ENCODE peak calls at places on chromosomes 11 and 22, in four cellular contexts. Y is IMR-90, P is GM12865, D is body of pancreas. R is an unnamed sample.
A peak's percentile ranks its signal among the peaks of the same experiment; 100 is the strongest.

GRCh38 chr11:12764187-12764914 is 90.1 kb downstream of the TEAD1 start:
- DNase-seq in Y (no peak), P (no peak), D (no peak), R (no peak)

GRCh38 chr22:22061085-22062077 is 78.8 kb upstream of the TOP3B start:
- DNase-seq in Y (peak; percentile 43), P (no peak), D (no peak), R (no peak)

GRCh38 chr11:134282121-134283045 is 6.2 kb downstream of the GLB1L3 start:
- DNase-seq in Y (no peak), P (no peak), D (no peak), R (peak; percentile 54)

GRCh38 chr11:99015634-99016454 is 4.9 kb upstream of the CNTN5 start:
- DNase-seq in Y (peak; percentile 51), P (peak; percentile 55), D (no peak), R (no peak)

GRCh38 chr11:82046778-82047177 is 686.9 kb downstream of the FAM181B start:
- DNase-seq in Y (peak; percentile 3), P (no peak), D (no peak), R (no peak)

GRCh38 chr11:69301491-69302401 is 7.8 kb downstream of the MYEOV start:
- DNase-seq in Y (peak; percentile 91), P (no peak), D (peak; percentile 21), R (peak; percentile 87)

GRCh38 chr11:101600948-101601347 is 17.1 kb upstream of the TRPC6 start:
- DNase-seq in Y (no peak), P (no peak), D (no peak), R (no peak)

GRCh38 chr11:66022401-66023185 is 3.7 kb downstream of the CATSPER1 start:
- DNase-seq in Y (peak; percentile 29), P (peak; percentile 61), D (peak; percentile 76), R (peak; percentile 67)

GRCh38 chr22:46629291-46629690 is 9.1 kb downstream of the GRAMD4 start:
- DNase-seq in Y (no peak), P (no peak), D (no peak), R (no peak)

GRCh38 chr22:41201146-41201545 is 4.0 kb upstream of the L3MBTL2 start:
- DNase-seq in Y (no peak), P (no peak), D (no peak), R (no peak)

GRCh38 chr22:19876314-19876940 is 21.8 kb upstream of the GNB1L start:
- DNase-seq in Y (no peak), P (no peak), D (peak; percentile 8), R (no peak)

GRCh38 chr22:47450876-47451475 is 688.5 kb downstream of the TBC1D22A start:
- DNase-seq in Y (no peak), P (no peak), D (no peak), R (no peak)

GRCh38 chr11:8604078-8604723 is 10.2 kb upstream of the STK33 start:
- DNase-seq in Y (peak; percentile 100), P (peak; percentile 66), D (peak; percentile 55), R (peak; percentile 72)

GRCh38 chr11:12540913-12541587 is 133.2 kb upstream of the TEAD1 start:
- DNase-seq in Y (peak; percentile 94), P (no peak), D (no peak), R (no peak)

GRCh38 chr11:47917643-47918369 is 62.6 kb upstream of the PTPRJ start:
- DNase-seq in Y (peak; percentile 98), P (peak; percentile 69), D (peak; percentile 90), R (peak; percentile 95)

GRCh38 chr22:25497269-25497668 is 67.2 kb upstream of the GRK3 start:
- DNase-seq in Y (peak; percentile 63), P (no peak), D (no peak), R (no peak)

GRCh38 chr11:104093426-104094280 is 57.2 kb downstream of the DDI1 start:
- DNase-seq in Y (peak; percentile 14), P (no peak), D (no peak), R (no peak)

GRCh38 chr22:23682082-23682481 is 8.7 kb upstream of the RGL4 start:
- DNase-seq in Y (no peak), P (no peak), D (no peak), R (no peak)

GRCh38 chr22:21450858-21451331 is 16.3 kb upstream of the TMEM191C start:
- DNase-seq in Y (no peak), P (no peak), D (no peak), R (no peak)

GRCh38 chr22:30325724-30326703 is 727 bp downstream of the TBC1D10A start:
- DNase-seq in Y (no peak), P (peak; percentile 57), D (peak; percentile 45), R (no peak)

GRCh38 chr11:96736591-96736990 is 346.8 kb downstream of the JRKL start:
- DNase-seq in Y (no peak), P (no peak), D (no peak), R (no peak)

GRCh38 chr11:12478743-12479142 is 101.4 kb downstream of the PARVA start:
- DNase-seq in Y (peak; percentile 51), P (no peak), D (no peak), R (no peak)

GRCh38 chr11:104327864-104328513 is 164.0 kb upstream of the PDGFD start:
- DNase-seq in Y (peak; percentile 2), P (no peak), D (no peak), R (no peak)

GRCh38 chr11:29518389-29519174 is 498.2 kb downstream of the KCNA4 start:
- DNase-seq in Y (no peak), P (peak; percentile 44), D (no peak), R (no peak)

GRCh38 chr11:116694017-116694725 is 78.6 kb downstream of the BUD13 start:
- DNase-seq in Y (no peak), P (no peak), D (no peak), R (no peak)

GRCh38 chr11:61475433-61475832 is 33.1 kb upstream of the LRRC10B start:
- DNase-seq in Y (no peak), P (no peak), D (no peak), R (no peak)

GRCh38 chr11:131447268-131447667 is 76.9 kb downstream of the NTM start:
- DNase-seq in Y (no peak), P (no peak), D (no peak), R (no peak)

GRCh38 chr11:8566613-8567210 is 27.3 kb downstream of the STK33 start:
- DNase-seq in Y (peak; percentile 48), P (peak; percentile 49), D (no peak), R (no peak)

GRCh38 chr11:119218141-119218878 is 12.2 kb downstream of the CBL start:
- DNase-seq in Y (peak; percentile 99), P (no peak), D (no peak), R (no peak)

GRCh38 chr11:109547356-109548027 is 125.5 kb downstream of the C11orf87 start:
- DNase-seq in Y (peak; percentile 56), P (no peak), D (no peak), R (no peak)

GRCh38 chr22:20953668-20954500 is 13.2 kb upstream of the AIFM3 start:
- DNase-seq in Y (peak; percentile 47), P (no peak), D (peak; percentile 32), R (no peak)

GRCh38 chr11:125062196-125062930 is 742 bp upstream of the SLC37A2 start:
- DNase-seq in Y (no peak), P (no peak), D (no peak), R (no peak)

GRCh38 chr11:72352859-72353551 is 81.3 kb downstream of the CLPB start:
- DNase-seq in Y (peak; percentile 85), P (peak; percentile 79), D (no peak), R (no peak)
- TF ChIP-seq CTCF in Y (peak; percentile 69), P (peak; percentile 59), D (no peak), R (no peak)

GRCh38 chr11:2174361-2174760 is 2.7 kb upstream of the TH start:
- DNase-seq in Y (no peak), P (no peak), D (no peak), R (no peak)

GRCh38 chr11:2171531-2171930 is at the start of gene TH:
- DNase-seq in Y (no peak), P (no peak), D (no peak), R (no peak)

GRCh38 chr11:2172676-2173075 is 1.1 kb upstream of the TH start:
- DNase-seq in Y (no peak), P (no peak), D (no peak), R (no peak)

GRCh38 chr11:2173761-2174160 is 2.1 kb upstream of the TH start:
- DNase-seq in Y (no peak), P (no peak), D (no peak), R (no peak)

DNA sequence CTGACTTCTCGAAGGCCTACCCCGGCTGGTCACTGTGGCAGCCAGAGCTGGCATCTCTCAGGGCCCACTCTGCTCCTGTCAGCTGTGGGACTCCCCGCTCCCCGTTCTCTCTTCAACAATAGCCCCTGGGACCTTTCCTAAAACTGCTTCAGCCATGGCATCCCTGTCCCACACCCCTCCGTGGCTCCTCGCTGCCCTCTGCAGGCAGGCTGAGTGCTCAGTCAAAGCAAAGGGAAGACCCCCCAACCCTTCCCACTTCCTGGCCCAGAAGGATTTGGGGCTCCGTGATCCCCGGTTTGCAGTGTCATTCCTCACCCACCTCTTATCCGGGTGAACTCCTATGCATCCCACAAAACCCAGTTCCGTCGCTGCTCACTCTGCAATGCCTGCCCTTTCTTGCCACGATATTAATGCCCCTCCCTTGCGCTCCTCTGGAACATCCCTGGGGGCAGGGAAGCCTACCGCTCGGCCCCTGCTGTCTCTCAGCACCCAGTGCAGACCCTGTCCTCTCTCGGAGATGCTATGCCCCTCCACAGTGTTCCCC is 1.6 kb upstream of the TH start:
- DNase-seq in Y (no peak), P (no peak), D (no peak), R (no peak)
- TF ChIP-seq CTCF in Y (peak; percentile 34), P (peak; percentile 16), D (no peak), R (no peak)

GRCh38 chr11:22165799-22166548 is 26.9 kb upstream of the ANO5 start:
- DNase-seq in Y (no peak), P (no peak), D (no peak), R (no peak)

GRCh38 chr11:22173532-22173931 is 19.4 kb upstream of the ANO5 start:
- DNase-seq in Y (no peak), P (no peak), D (no peak), R (no peak)

GRCh38 chr11:22165087-22165486 is 27.8 kb upstream of the ANO5 start:
- DNase-seq in Y (no peak), P (no peak), D (no peak), R (no peak)

DNA sequence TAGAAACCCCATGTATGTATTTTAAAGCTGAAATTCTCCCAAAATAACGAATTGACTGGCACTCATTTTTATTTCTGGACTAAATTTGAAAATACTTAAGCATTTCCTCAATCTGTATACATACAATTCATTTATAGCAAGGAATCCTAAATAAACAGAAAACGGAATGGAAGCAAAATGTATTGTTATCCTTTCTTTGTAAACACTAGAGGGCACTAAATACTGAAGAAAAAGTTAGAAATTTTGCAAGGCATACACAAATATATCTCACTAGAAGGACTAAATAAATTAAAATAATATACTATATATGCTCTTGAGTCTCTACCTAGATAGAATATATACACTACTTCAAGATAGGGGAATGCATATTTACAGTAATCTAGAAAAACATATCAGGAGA is 23.1 kb upstream of the ANO5 start:
- DNase-seq in Y (peak; percentile 0), P (no peak), D (no peak), R (no peak)
- TF ChIP-seq CTCF in Y (peak; percentile 13), P (peak; percentile 19), D (no peak), R (no peak)

GRCh38 chr11:114178656-114179055 is 117.5 kb upstream of the NNMT start:
- DNase-seq in Y (no peak), P (no peak), D (no peak), R (no peak)
- TF ChIP-seq CTCF in Y (no peak), P (no peak), D (no peak), R (no peak)

GRCh38 chr11:80320765-80321164 is 879.9 kb upstream of the TENM4 start:
- DNase-seq in Y (no peak), P (peak; percentile 11), D (no peak), R (no peak)
- TF ChIP-seq CTCF in Y (peak; percentile 17), P (peak; percentile 40), D (no peak), R (no peak)